ENCODE peak calls at places on chromosomes 11 and 22, in seven cellular contexts. B, P, R, S, E, A and T are unnamed samples.

GRCh38 chr11:102306817-102307814 is 10.2 kb upstream of the BIRC3 start:
- DNase-seq in B (no peak), P (no peak), R (no peak), S (no peak), E (no peak), A (no peak), T (no peak)

GRCh38 chr22:48242461-48242864 is 1480.0 kb downstream of the TBC1D22A start:
- DNase-seq in B (no peak), P (no peak), R (no peak), S (no peak), E (no peak), A (no peak), T (no peak)

GRCh38 chr11:60847906-60848305 is 6.0 kb downstream of the CCDC86 start:
- DNase-seq in B (no peak), P (no peak), R (no peak), S (no peak), E (no peak), A (no peak), T (no peak)

GRCh38 chr11:111922803-111923202 is 4.1 kb downstream of the C11orf52 start:
- DNase-seq in B (no peak), P (no peak), R (no peak), S (peak), E (peak), A (no peak), T (no peak)

GRCh38 chr11:33988586-33989370 is 62.8 kb upstream of the CAPRIN1 start:
- DNase-seq in B (no peak), P (no peak), R (no peak), S (no peak), E (no peak), A (no peak), T (no peak)

GRCh38 chr11:2525166-2525861 is 80.5 kb downstream of the KCNQ1 start:
- DNase-seq in B (peak), P (no peak), R (no peak), S (no peak), E (peak), A (no peak), T (peak)

GRCh38 chr11:113906038-113906437 is 1.4 kb downstream of the HTR3B start:
- DNase-seq in B (no peak), P (no peak), R (peak), S (no peak), E (peak), A (no peak), T (no peak)

GRCh38 chr22:19448739-19449421 is 1.4 kb upstream of the C22orf39 start:
- DNase-seq in B (no peak), P (no peak), R (no peak), S (no peak), E (no peak), A (peak), T (no peak)